ENCODE peak calls at places on chromosomes 16 and 17, in four cellular contexts. S is PC-9, L is AG10803, X is tibial nerve. N is an unnamed sample.

GRCh38 chr16:50166511-50167500 is 13.7 kb downstream of the TENT4B start:
- DNase-seq in S (no peak), L (no peak), X (no peak), N (peak)

GRCh38 chr17:61395409-61395982 is 4.1 kb upstream of the TBX2 start:
- DNase-seq in S (no peak), L (no peak), X (no peak), N (no peak)

GRCh38 chr16:49350265-49351103 is 23.1 kb upstream of the C16orf78 start:
- DNase-seq in S (peak), L (peak), X (peak), N (peak)

GRCh38 chr17:50311112-50311460 is 34.8 kb upstream of the XYLT2 start:
- DNase-seq in S (no peak), L (no peak), X (no peak), N (no peak)

GRCh38 chr17:38864636-38865398 is 5.0 kb upstream of the LASP1 start:
- DNase-seq in S (no peak), L (no peak), X (no peak), N (no peak)

GRCh38 chr16:55373489-55373832 is 49.5 kb downstream of the IRX6 start:
- DNase-seq in S (no peak), L (no peak), X (no peak), N (no peak)

GRCh38 chr17:43020789-43021738 is 1.1 kb downstream of the VAT1 start:
- DNase-seq in S (peak), L (peak), X (peak), N (peak)

GRCh38 chr17:5121186-5121841 is 5.5 kb downstream of the USP6 start:
- DNase-seq in S (no peak), L (no peak), X (no peak), N (no peak)

GRCh38 chr16:66858740-66859396 is 14.7 kb downstream of the CA7 start:
- DNase-seq in S (peak), L (peak), X (no peak), N (peak)

GRCh38 chr17:4796550-4796915 is 569 bp downstream of the PSMB6 start:
- DNase-seq in S (peak), L (peak), X (no peak), N (no peak)

GRCh38 chr16:50476486-50477260 is 71.5 kb upstream of the NKD1 start:
- DNase-seq in S (no peak), L (no peak), X (no peak), N (no peak)

GRCh38 chr17:35846055-35846809 is 22.5 kb downstream of the HEATR9 start:
- DNase-seq in S (no peak), L (peak), X (no peak), N (no peak)

GRCh38 chr17:49382556-49382955 is 20.5 kb upstream of the ZNF652 start:
- DNase-seq in S (no peak), L (no peak), X (no peak), N (no peak)

GRCh38 chr16:27225536-27226360 is 22.4 kb downstream of the KDM8 start:
- DNase-seq in S (no peak), L (no peak), X (no peak), N (peak)

GRCh38 chr16:72129976-72130656 is 36.5 kb downstream of the DHX38 start:
- DNase-seq in S (no peak), L (no peak), X (no peak), N (no peak)

GRCh38 chr17:8991514-8992285 is 26.2 kb upstream of the PIK3R5 start:
- DNase-seq in S (peak), L (peak), X (peak), N (peak)

GRCh38 chr16:64773638-64774037 is 348.2 kb downstream of the CDH11 start:
- DNase-seq in S (no peak), L (no peak), X (no peak), N (no peak)

GRCh38 chr17:16442594-16443389 is 27.4 kb downstream of the TRPV2 start:
- DNase-seq in S (no peak), L (peak), X (no peak), N (no peak)
- H3K4me3 ChIP-seq in S (peak), L (no peak), X (no peak), N (no peak)

DNA sequence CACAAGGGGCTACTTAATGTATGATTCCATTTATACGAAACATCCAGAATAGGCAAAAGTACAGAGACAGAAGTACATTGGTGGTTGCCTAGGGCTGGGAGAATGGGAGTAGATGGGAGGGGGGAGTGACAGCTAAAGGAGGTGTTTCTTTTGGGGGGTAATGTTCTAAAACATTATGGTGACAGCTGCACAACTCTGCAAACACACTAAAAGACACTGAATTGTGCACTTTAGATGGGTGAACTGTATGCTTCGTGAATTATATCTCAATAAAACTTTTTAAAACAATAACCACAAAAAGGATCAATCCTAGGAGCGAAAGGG is 661 bp downstream of the LYRM9 start:
- DNase-seq in S (no peak), L (no peak), X (no peak), N (no peak)
- H3K4me3 ChIP-seq in S (peak), L (peak), X (peak), N (peak)

GRCh38 chr16:17072104-17072503 is 398.7 kb downstream of the XYLT1 start:
- DNase-seq in S (no peak), L (peak), X (no peak), N (no peak)
- H3K4me3 ChIP-seq in S (no peak), L (no peak), X (no peak), N (no peak)

GRCh38 chr16:19172098-19172780 is 4.2 kb downstream of the SYT17 start:
- DNase-seq in S (no peak), L (no peak), X (no peak), N (no peak)
- H3K4me3 ChIP-seq in S (no peak), L (no peak), X (no peak), N (no peak)

GRCh38 chr17:65594585-65594940 is 33.1 kb upstream of the AXIN2 start:
- DNase-seq in S (no peak), L (peak), X (no peak), N (no peak)
- H3K4me3 ChIP-seq in S (no peak), L (peak), X (no peak), N (no peak)

GRCh38 chr17:63434951-63435571 is 11.0 kb downstream of the CYB561 start:
- DNase-seq in S (peak), L (no peak), X (no peak), N (peak)

GRCh38 chr17:63437287-63438091 is 8.6 kb downstream of the CYB561 start:
- DNase-seq in S (no peak), L (peak), X (no peak), N (no peak)

GRCh38 chr17:63435681-63436522 is 10.2 kb downstream of the CYB561 start:
- DNase-seq in S (peak), L (no peak), X (no peak), N (peak)

GRCh38 chr17:63438092-63439051 is 7.7 kb downstream of the CYB561 start:
- DNase-seq in S (no peak), L (no peak), X (no peak), N (no peak)

DNA sequence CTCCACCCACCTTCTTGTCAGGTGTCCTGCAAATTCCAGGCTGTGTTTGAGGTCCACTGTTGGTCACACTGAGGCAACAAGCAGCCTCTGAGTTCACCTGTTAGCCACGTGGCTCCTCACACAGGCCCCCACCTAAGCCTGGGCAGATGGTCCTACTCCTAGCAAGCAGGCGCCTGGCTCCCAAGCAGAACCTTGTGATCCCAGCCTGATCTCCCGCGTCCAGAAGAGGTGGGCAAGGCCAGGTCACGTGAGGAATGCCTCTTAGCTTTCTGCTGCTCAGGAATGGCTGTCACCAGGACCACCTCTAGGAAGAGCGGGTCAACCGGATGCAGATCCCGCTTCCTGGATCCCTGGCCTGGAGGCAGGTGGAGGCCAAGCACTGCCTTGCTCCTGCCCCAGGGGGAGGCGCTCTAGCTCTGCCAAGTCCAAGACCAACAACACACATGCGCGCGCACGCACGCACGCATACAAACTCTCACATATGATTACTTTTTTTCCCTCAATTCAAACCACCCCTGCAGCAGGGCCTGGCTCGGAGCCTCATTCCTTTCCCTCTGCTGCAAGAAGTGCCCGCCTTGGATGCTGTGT is 9.5 kb downstream of the CYB561 start:
- DNase-seq in S (no peak), L (no peak), X (no peak), N (no peak)
- H3K4me3 ChIP-seq in S (no peak), L (peak), X (no peak), N (no peak)

GRCh38 chr16:84198401-84198800 is 7.4 kb downstream of the ADAD2 start:
- DNase-seq in S (peak), L (peak), X (peak), N (no peak)

GRCh38 chr16:84197487-84198128 is 6.7 kb downstream of the ADAD2 start:
- DNase-seq in S (no peak), L (no peak), X (no peak), N (no peak)

GRCh38 chr16:84195201-84196093 is 4.5 kb downstream of the ADAD2 start:
- DNase-seq in S (no peak), L (no peak), X (no peak), N (no peak)

GRCh38 chr16:84196101-84196500 is 5.1 kb downstream of the ADAD2 start:
- DNase-seq in S (no peak), L (no peak), X (no peak), N (no peak)

DNA sequence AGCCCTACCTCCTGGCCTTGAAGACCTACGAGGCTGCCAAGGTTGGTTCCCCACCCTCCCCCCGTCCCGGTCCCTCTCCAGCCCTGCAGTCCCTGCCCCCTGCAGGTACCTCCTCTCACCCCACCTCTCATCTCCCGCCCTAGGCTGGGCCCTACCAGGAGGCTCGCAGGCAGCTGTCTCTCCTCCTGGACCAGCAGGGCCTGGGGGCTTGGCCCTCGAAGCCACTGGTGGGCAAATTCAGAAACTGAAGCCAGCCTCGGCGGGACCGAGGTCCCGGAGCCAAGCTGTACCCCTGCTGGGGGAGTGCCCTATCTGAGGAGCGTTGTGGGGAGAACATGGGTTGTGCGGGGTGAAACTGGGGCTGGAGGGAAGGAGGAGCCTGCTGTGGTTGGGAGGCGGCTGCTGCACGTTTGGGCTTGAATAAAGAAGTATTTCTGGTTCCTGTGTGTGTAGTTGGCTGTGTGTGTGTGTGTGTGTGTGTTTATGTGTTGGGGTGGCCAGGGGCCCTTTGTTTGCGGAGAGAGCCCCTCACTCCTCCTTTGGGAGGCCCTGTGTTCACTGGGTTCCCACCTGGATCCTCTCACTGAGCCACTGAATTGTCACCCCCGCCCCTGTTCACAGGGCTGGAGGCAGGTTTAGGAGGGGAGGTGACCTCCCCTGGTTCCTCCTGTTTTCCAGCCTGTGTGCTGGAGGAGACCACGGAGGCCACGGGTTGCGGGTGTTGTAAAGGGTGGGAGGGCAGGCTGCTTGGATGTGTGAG is 6.0 kb downstream of the ADAD2 start:
- DNase-seq in S (no peak), L (no peak), X (no peak), N (no peak)
- H3K4me3 ChIP-seq in S (no peak), L (no peak), X (no peak), N (no peak)

GRCh38 chr17:31532161-31532515 is 140.7 kb downstream of the RAB11FIP4 start:
- DNase-seq in S (no peak), L (no peak), X (no peak), N (no peak)

GRCh38 chr17:31535581-31535981 is 144.1 kb downstream of the RAB11FIP4 start:
- DNase-seq in S (no peak), L (no peak), X (no peak), N (no peak)

GRCh38 chr17:31532526-31532925 is 141.1 kb downstream of the RAB11FIP4 start:
- DNase-seq in S (no peak), L (no peak), X (no peak), N (no peak)

GRCh38 chr17:31534223-31534888 is 142.9 kb downstream of the RAB11FIP4 start:
- DNase-seq in S (no peak), L (peak), X (no peak), N (no peak)

GRCh38 chr17:31533546-31534155 is 142.2 kb downstream of the RAB11FIP4 start:
- DNase-seq in S (peak), L (peak), X (no peak), N (no peak)
- H3K4me3 ChIP-seq in S (no peak), L (no peak), X (no peak), N (no peak)

GRCh38 chr17:65052585-65052984 is 4.0 kb downstream of the GNA13 start:
- DNase-seq in S (no peak), L (no peak), X (no peak), N (no peak)
- H3K4me3 ChIP-seq in S (no peak), L (no peak), X (no peak), N (no peak)

GRCh38 chr16:31529398-31530312 is 2.0 kb downstream of the AHSP start:
- DNase-seq in S (no peak), L (no peak), X (no peak), N (no peak)
- H3K4me3 ChIP-seq in S (no peak), L (peak), X (peak), N (no peak)

N was measured in small intestine.